ENCODE peak calls at places on chromosomes 7 and 10, in eight cellular contexts. One of them, this sample, is unnamed.
A peak's percentile ranks its signal among the peaks of the same experiment; 100 is the strongest.

GRCh38 chr10:64091889-64092288 is 570.7 kb downstream of the REEP3 start:
- DNase-seq in neural progenitor cell: peak; percentile 52
- DNase-seq in tibial artery: no peak
- DNase-seq in suprapubic skin: no peak
- DNase-seq in CD8-positive, alpha-beta memory T cell: no peak
- DNase-seq in mammary epithelial cell: no peak
- DNase-seq in right cardiac atrium: no peak
- DNase-seq in fibroblast of lung: no peak
- DNase-seq in this sample: no peak

GRCh38 chr10:102782698-102783540 is 39.2 kb downstream of the WBP1L start:
- DNase-seq in neural progenitor cell: no peak
- DNase-seq in tibial artery: peak; percentile 88
- DNase-seq in suprapubic skin: peak; percentile 91
- DNase-seq in CD8-positive, alpha-beta memory T cell: no peak
- DNase-seq in mammary epithelial cell: peak; percentile 96
- DNase-seq in right cardiac atrium: peak; percentile 85
- DNase-seq in fibroblast of lung: peak; percentile 99
- DNase-seq in this sample: no peak

GRCh38 chr7:107322015-107322414 is 147.8 kb upstream of the GPR22 start:
- DNase-seq in neural progenitor cell: peak; percentile 43
- DNase-seq in tibial artery: no peak
- DNase-seq in suprapubic skin: no peak
- DNase-seq in CD8-positive, alpha-beta memory T cell: no peak
- DNase-seq in mammary epithelial cell: no peak
- DNase-seq in right cardiac atrium: no peak
- DNase-seq in fibroblast of lung: no peak
- DNase-seq in this sample: no peak

GRCh38 chr7:84454174-84454959 is 259.8 kb upstream of the SEMA3A start:
- DNase-seq in neural progenitor cell: no peak
- DNase-seq in tibial artery: no peak
- DNase-seq in suprapubic skin: no peak
- DNase-seq in CD8-positive, alpha-beta memory T cell: no peak
- DNase-seq in mammary epithelial cell: no peak
- DNase-seq in right cardiac atrium: no peak
- DNase-seq in fibroblast of lung: no peak
- DNase-seq in this sample: no peak

GRCh38 chr7:127792528-127793342 is 140.7 kb downstream of the SND1 start:
- DNase-seq in neural progenitor cell: peak; percentile 71
- DNase-seq in tibial artery: no peak
- DNase-seq in suprapubic skin: no peak
- DNase-seq in CD8-positive, alpha-beta memory T cell: no peak
- DNase-seq in mammary epithelial cell: no peak
- DNase-seq in right cardiac atrium: no peak
- DNase-seq in fibroblast of lung: no peak
- DNase-seq in this sample: peak; percentile 33

GRCh38 chr7:106216517-106217088 is 68.2 kb downstream of the NAMPT start:
- DNase-seq in neural progenitor cell: no peak
- DNase-seq in tibial artery: peak; percentile 77
- DNase-seq in suprapubic skin: no peak
- DNase-seq in CD8-positive, alpha-beta memory T cell: no peak
- DNase-seq in mammary epithelial cell: peak; percentile 94
- DNase-seq in right cardiac atrium: peak; percentile 62
- DNase-seq in fibroblast of lung: peak; percentile 95
- DNase-seq in this sample: no peak

GRCh38 chr7:141014091-141014490 is 661 bp downstream of the MRPS33 start:
- DNase-seq in neural progenitor cell: no peak
- DNase-seq in tibial artery: no peak
- DNase-seq in suprapubic skin: no peak
- DNase-seq in CD8-positive, alpha-beta memory T cell: no peak
- DNase-seq in mammary epithelial cell: no peak
- DNase-seq in right cardiac atrium: no peak
- DNase-seq in fibroblast of lung: peak; percentile 41
- DNase-seq in this sample: no peak

GRCh38 chr10:72334196-72334831 is 20.4 kb downstream of the DNAJB12 start:
- DNase-seq in neural progenitor cell: peak; percentile 87
- DNase-seq in tibial artery: no peak
- DNase-seq in suprapubic skin: no peak
- DNase-seq in CD8-positive, alpha-beta memory T cell: no peak
- DNase-seq in mammary epithelial cell: no peak
- DNase-seq in right cardiac atrium: no peak
- DNase-seq in fibroblast of lung: peak; percentile 81
- DNase-seq in this sample: no peak

GRCh38 chr7:140200102-140200989 is 23.6 kb upstream of the KDM7A start:
- DNase-seq in neural progenitor cell: no peak
- DNase-seq in tibial artery: peak; percentile 81
- DNase-seq in suprapubic skin: peak; percentile 84
- DNase-seq in CD8-positive, alpha-beta memory T cell: no peak
- DNase-seq in mammary epithelial cell: peak; percentile 71
- DNase-seq in right cardiac atrium: peak; percentile 71
- DNase-seq in fibroblast of lung: peak; percentile 59
- DNase-seq in this sample: no peak

GRCh38 chr10:118738422-118738821 is 16.3 kb downstream of the CACUL1 start:
- DNase-seq in neural progenitor cell: no peak
- DNase-seq in tibial artery: no peak
- DNase-seq in suprapubic skin: no peak
- DNase-seq in CD8-positive, alpha-beta memory T cell: no peak
- DNase-seq in mammary epithelial cell: no peak
- DNase-seq in right cardiac atrium: no peak
- DNase-seq in fibroblast of lung: no peak
- DNase-seq in this sample: no peak

GRCh38 chr10:118735294-118735693 is 19.5 kb downstream of the CACUL1 start:
- DNase-seq in neural progenitor cell: no peak
- DNase-seq in tibial artery: no peak
- DNase-seq in suprapubic skin: no peak
- DNase-seq in CD8-positive, alpha-beta memory T cell: no peak
- DNase-seq in mammary epithelial cell: peak; percentile 46
- DNase-seq in right cardiac atrium: no peak
- DNase-seq in fibroblast of lung: no peak
- DNase-seq in this sample: no peak

GRCh38 chr10:118741994-118742393 is 12.8 kb downstream of the CACUL1 start:
- DNase-seq in neural progenitor cell: no peak
- DNase-seq in tibial artery: no peak
- DNase-seq in suprapubic skin: no peak
- DNase-seq in CD8-positive, alpha-beta memory T cell: no peak
- DNase-seq in mammary epithelial cell: no peak
- DNase-seq in right cardiac atrium: no peak
- DNase-seq in fibroblast of lung: peak; percentile 40
- DNase-seq in this sample: no peak

GRCh38 chr10:118734477-118734876 is 20.3 kb downstream of the CACUL1 start:
- DNase-seq in neural progenitor cell: no peak
- DNase-seq in tibial artery: no peak
- DNase-seq in suprapubic skin: no peak
- DNase-seq in CD8-positive, alpha-beta memory T cell: no peak
- DNase-seq in mammary epithelial cell: no peak
- DNase-seq in right cardiac atrium: no peak
- DNase-seq in fibroblast of lung: no peak
- DNase-seq in this sample: no peak

DNA sequence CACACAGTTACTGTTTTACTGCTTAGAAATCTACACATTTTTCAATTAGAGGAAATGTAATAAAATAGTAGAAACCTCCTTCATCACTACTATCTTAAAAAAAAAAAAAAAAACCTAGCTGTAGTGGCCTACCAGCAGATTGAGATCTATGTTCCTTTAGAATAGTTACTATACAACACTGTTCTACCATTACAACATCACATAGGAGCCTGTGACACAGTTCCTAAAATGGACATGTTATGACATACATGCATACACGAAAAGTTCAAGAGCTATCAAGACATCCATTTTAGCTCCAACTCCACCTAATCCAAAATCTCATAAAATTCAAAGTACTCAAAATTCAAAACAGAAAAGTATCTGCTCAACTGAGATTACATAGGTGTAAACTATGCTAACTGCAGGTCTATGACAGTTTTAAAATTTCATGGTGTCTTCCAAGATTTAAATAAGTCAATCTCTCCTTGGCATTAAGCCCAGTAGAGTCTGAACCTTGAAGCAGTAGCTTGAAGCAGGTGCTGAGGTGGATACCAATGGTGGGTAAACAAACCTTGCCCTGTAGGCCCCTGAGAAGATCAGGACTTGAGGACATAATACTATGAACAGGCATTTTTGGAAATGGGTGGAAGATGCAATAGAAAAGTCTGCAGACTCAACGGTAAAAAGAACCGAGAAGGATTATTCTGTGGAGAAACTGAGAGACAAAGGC is 17.0 kb downstream of the CACUL1 start:
- DNase-seq in neural progenitor cell: no peak
- DNase-seq in tibial artery: no peak
- DNase-seq in suprapubic skin: no peak
- DNase-seq in CD8-positive, alpha-beta memory T cell: no peak
- DNase-seq in mammary epithelial cell: no peak
- DNase-seq in right cardiac atrium: no peak
- DNase-seq in fibroblast of lung: no peak
- DNase-seq in this sample: no peak
- H3K4me1 ChIP-seq in neural progenitor cell: peaks cover under 1% of the 10 kb centered on the region
- H3K4me1 ChIP-seq in tibial artery: peaks cover 74% of the 10 kb centered on the region
- H3K4me1 ChIP-seq in suprapubic skin: peaks cover 63% of the 10 kb centered on the region
- H3K4me1 ChIP-seq in CD8-positive, alpha-beta memory T cell: peaks cover 50% of the 10 kb centered on the region
- H3K4me1 ChIP-seq in mammary epithelial cell: peaks cover 28% of the 10 kb centered on the region
- H3K4me1 ChIP-seq in right cardiac atrium: peaks cover 8% of the 10 kb centered on the region
- H3K4me1 ChIP-seq in fibroblast of lung: peaks cover under 1% of the 10 kb centered on the region
- H3K4me1 ChIP-seq in this sample: peaks cover 27% of the 10 kb centered on the region

DNA sequence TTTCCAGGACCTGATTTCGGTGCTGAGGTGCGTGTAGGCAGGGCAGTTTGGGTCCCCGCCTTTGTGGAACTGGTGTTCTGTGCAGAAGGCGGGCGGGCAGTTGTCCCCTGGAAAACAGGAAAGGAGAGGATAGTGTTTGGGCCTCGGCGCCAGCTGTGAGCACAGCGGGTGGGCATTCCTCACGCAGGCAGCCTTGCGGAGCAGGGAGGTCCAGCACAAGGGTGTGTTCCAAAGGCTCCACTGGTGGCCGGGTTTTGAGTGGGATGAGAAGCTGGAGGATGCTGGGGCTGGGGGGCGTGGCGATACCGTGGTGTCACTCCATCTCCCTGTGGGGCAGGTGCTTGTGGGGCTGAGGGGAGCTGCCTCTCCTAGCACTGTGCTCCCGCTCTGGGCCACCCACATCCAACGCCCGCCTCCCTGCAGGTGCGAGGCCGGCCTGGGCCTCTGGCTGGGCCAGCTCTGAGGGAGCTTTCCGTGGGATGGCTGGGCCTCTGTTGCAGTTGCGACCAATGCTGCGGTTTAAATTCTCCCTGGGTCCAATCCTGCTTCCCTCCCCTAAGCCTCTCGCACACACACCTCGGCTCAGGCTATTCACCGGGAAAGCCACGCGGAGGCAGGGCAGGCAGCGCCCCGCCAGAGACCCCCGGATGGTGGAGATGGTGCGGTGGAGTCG is 15.9 kb downstream of the UNCX start:
- DNase-seq in neural progenitor cell: peak; percentile 73
- DNase-seq in tibial artery: no peak
- DNase-seq in suprapubic skin: no peak
- DNase-seq in CD8-positive, alpha-beta memory T cell: no peak
- DNase-seq in mammary epithelial cell: no peak
- DNase-seq in right cardiac atrium: peak; percentile 7
- DNase-seq in fibroblast of lung: no peak
- DNase-seq in this sample: no peak
- H3K27ac ChIP-seq in neural progenitor cell: no peak overlapping the region
- H3K27ac ChIP-seq in tibial artery: no peak overlapping the region
- H3K27ac ChIP-seq in suprapubic skin: no peak overlapping the region
- H3K27ac ChIP-seq in CD8-positive, alpha-beta memory T cell: no peak overlapping the region
- H3K27ac ChIP-seq in mammary epithelial cell: no peak overlapping the region
- H3K27ac ChIP-seq in right cardiac atrium: no peak overlapping the region
- H3K27ac ChIP-seq in fibroblast of lung: no peak overlapping the region
- H3K27ac ChIP-seq in this sample: no peak overlapping the region

GRCh38 chr10:26479766-26480492 is 41.8 kb downstream of the APBB1IP start:
- DNase-seq in neural progenitor cell: no peak
- DNase-seq in tibial artery: no peak
- DNase-seq in suprapubic skin: no peak
- DNase-seq in CD8-positive, alpha-beta memory T cell: peak; percentile 43
- DNase-seq in mammary epithelial cell: no peak
- DNase-seq in right cardiac atrium: no peak
- DNase-seq in fibroblast of lung: no peak
- DNase-seq in this sample: no peak
- H3K4me1 ChIP-seq in neural progenitor cell: no peaks in the 10 kb centered on the region
- H3K4me1 ChIP-seq in tibial artery: peaks cover 22% of the 10 kb centered on the region
- H3K4me1 ChIP-seq in suprapubic skin: no peaks in the 10 kb centered on the region
- H3K4me1 ChIP-seq in CD8-positive, alpha-beta memory T cell: peaks cover 90% of the 10 kb centered on the region
- H3K4me1 ChIP-seq in mammary epithelial cell: no peaks in the 10 kb centered on the region
- H3K4me1 ChIP-seq in right cardiac atrium: peaks cover 3% of the 10 kb centered on the region
- H3K4me1 ChIP-seq in fibroblast of lung: no peaks in the 10 kb centered on the region
- H3K4me1 ChIP-seq in this sample: peaks cover 86% of the 10 kb centered on the region

GRCh38 chr10:116892873-116893685 is 43.8 kb downstream of the ENO4 start:
- DNase-seq in neural progenitor cell: peak; percentile 77
- DNase-seq in tibial artery: no peak
- DNase-seq in suprapubic skin: no peak
- DNase-seq in CD8-positive, alpha-beta memory T cell: no peak
- DNase-seq in mammary epithelial cell: no peak
- DNase-seq in right cardiac atrium: no peak
- DNase-seq in fibroblast of lung: peak; percentile 8
- DNase-seq in this sample: no peak
- H3K27ac ChIP-seq in neural progenitor cell: peak overlapping the region; percentile 59
- H3K27ac ChIP-seq in tibial artery: no peak overlapping the region
- H3K27ac ChIP-seq in suprapubic skin: no peak overlapping the region
- H3K27ac ChIP-seq in CD8-positive, alpha-beta memory T cell: no peak overlapping the region
- H3K27ac ChIP-seq in mammary epithelial cell: no peak overlapping the region
- H3K27ac ChIP-seq in right cardiac atrium: no peak overlapping the region
- H3K27ac ChIP-seq in fibroblast of lung: no peak overlapping the region
- H3K27ac ChIP-seq in this sample: no peak overlapping the region

DNA sequence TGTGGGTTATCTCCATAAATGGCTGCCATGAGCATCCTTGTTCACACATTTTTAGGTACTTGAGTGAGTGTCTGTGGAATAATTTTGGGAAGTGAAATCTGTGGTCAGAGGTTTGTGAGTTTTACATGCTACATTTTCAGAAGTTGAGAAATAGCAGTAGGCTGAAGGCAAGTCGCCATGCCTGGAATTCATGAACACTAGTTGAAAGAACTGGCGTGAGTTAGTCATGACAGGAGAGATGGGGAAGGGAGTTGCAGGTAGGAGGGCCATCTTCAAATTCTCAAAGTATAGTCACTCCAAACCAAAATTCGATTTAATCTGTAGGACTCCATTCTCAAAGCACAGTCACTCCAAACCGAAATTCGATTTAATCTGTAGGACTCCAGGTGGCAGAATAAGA is 89.6 kb downstream of the EGFR start:
- DNase-seq in neural progenitor cell: no peak
- DNase-seq in tibial artery: no peak
- DNase-seq in suprapubic skin: no peak
- DNase-seq in CD8-positive, alpha-beta memory T cell: no peak
- DNase-seq in mammary epithelial cell: no peak
- DNase-seq in right cardiac atrium: no peak
- DNase-seq in fibroblast of lung: no peak
- DNase-seq in this sample: no peak
- H3K4me1 ChIP-seq in neural progenitor cell: peaks cover 14% of the 10 kb centered on the region
- H3K4me1 ChIP-seq in tibial artery: peaks cover 47% of the 10 kb centered on the region
- H3K4me1 ChIP-seq in suprapubic skin: peaks cover 85% of the 10 kb centered on the region
- H3K4me1 ChIP-seq in CD8-positive, alpha-beta memory T cell: no peaks in the 10 kb centered on the region
- H3K4me1 ChIP-seq in mammary epithelial cell: peaks cover 96% of the 10 kb centered on the region
- H3K4me1 ChIP-seq in right cardiac atrium: no peaks in the 10 kb centered on the region
- H3K4me1 ChIP-seq in fibroblast of lung: peaks cover 26% of the 10 kb centered on the region
- H3K4me1 ChIP-seq in this sample: no peaks in the 10 kb centered on the region

DNA sequence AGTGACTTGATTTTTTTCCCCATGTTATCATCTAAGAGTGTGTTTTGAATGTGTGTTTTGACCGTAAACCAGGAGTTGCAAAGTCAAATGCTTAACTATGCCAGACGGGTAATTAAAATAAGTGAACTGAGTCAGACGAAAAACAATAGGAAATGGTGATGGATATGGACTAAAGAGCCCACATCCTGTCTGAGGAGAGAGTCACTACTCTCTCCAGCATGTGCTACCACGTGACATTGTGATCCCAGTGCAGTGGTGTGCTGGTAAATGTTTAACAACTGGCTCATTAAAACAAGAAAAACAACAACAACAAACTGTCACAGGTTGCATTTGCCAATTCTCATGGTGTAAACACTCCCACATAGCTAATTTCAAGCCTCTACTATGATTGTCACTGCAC is 164.3 kb downstream of the SUGCT start:
- DNase-seq in neural progenitor cell: no peak
- DNase-seq in tibial artery: no peak
- DNase-seq in suprapubic skin: no peak
- DNase-seq in CD8-positive, alpha-beta memory T cell: no peak
- DNase-seq in mammary epithelial cell: peak; percentile 87
- DNase-seq in right cardiac atrium: no peak
- DNase-seq in fibroblast of lung: peak; percentile 98
- DNase-seq in this sample: no peak
- H3K27ac ChIP-seq in neural progenitor cell: no peak overlapping the region
- H3K27ac ChIP-seq in tibial artery: no peak overlapping the region
- H3K27ac ChIP-seq in suprapubic skin: no peak overlapping the region
- H3K27ac ChIP-seq in CD8-positive, alpha-beta memory T cell: no peak overlapping the region
- H3K27ac ChIP-seq in mammary epithelial cell: peak overlapping the region; percentile 52
- H3K27ac ChIP-seq in right cardiac atrium: no peak overlapping the region
- H3K27ac ChIP-seq in fibroblast of lung: no peak overlapping the region
- H3K27ac ChIP-seq in this sample: no peak overlapping the region